ENCODE peak calls at places on chromosomes 12 and 14, in eight cellular contexts. One of them, this sample, is unnamed.

GRCh38 chr14:93975791-93976476 is 436 bp downstream of the ASB2 start:
- DNase-seq in astrocyte: no peak
- DNase-seq in fibroblast of lung: no peak
- DNase-seq in GM23338: no peak
- DNase-seq in neural progenitor cell: no peak
- DNase-seq in hepatocyte: no peak
- DNase-seq in endothelial cell of umbilical vein: no peak
- DNase-seq in GM23248: no peak
- DNase-seq in this sample: no peak

GRCh38 chr14:35883677-35884293 is 57.6 kb downstream of the BRMS1L start:
- DNase-seq in astrocyte: no peak
- DNase-seq in fibroblast of lung: peak; percentile 19
- DNase-seq in GM23338: peak; percentile 63
- DNase-seq in neural progenitor cell: peak; percentile 59
- DNase-seq in hepatocyte: peak; percentile 41
- DNase-seq in endothelial cell of umbilical vein: no peak
- DNase-seq in GM23248: peak; percentile 61
- DNase-seq in this sample: no peak

GRCh38 chr12:113190761-113191160 is 5.2 kb downstream of the RITA1 start:
- DNase-seq in astrocyte: peak; percentile 45
- DNase-seq in fibroblast of lung: peak; percentile 57
- DNase-seq in GM23338: peak; percentile 62
- DNase-seq in neural progenitor cell: peak; percentile 56
- DNase-seq in hepatocyte: no peak
- DNase-seq in endothelial cell of umbilical vein: peak; percentile 21
- DNase-seq in GM23248: peak; percentile 28
- DNase-seq in this sample: peak; percentile 24

GRCh38 chr12:49636979-49637378 is 13.6 kb downstream of the PRPF40B start:
- DNase-seq in astrocyte: peak; percentile 50
- DNase-seq in fibroblast of lung: peak; percentile 64
- DNase-seq in GM23338: peak; percentile 84
- DNase-seq in neural progenitor cell: peak; percentile 72
- DNase-seq in hepatocyte: peak; percentile 72
- DNase-seq in endothelial cell of umbilical vein: peak; percentile 76
- DNase-seq in GM23248: peak; percentile 79
- DNase-seq in this sample: peak; percentile 46

GRCh38 chr14:29710015-29710414 is 217.6 kb downstream of the PRKD1 start:
- DNase-seq in astrocyte: no peak
- DNase-seq in fibroblast of lung: no peak
- DNase-seq in GM23338: no peak
- DNase-seq in neural progenitor cell: peak; percentile 19
- DNase-seq in hepatocyte: no peak
- DNase-seq in endothelial cell of umbilical vein: peak; percentile 6
- DNase-seq in GM23248: peak; percentile 14
- DNase-seq in this sample: no peak

GRCh38 chr12:112183141-112183581 is 57.8 kb downstream of the TRAFD1 start:
- DNase-seq in astrocyte: peak; percentile 70
- DNase-seq in fibroblast of lung: peak; percentile 73
- DNase-seq in GM23338: no peak
- DNase-seq in neural progenitor cell: no peak
- DNase-seq in hepatocyte: no peak
- DNase-seq in endothelial cell of umbilical vein: peak; percentile 74
- DNase-seq in GM23248: peak; percentile 70
- DNase-seq in this sample: peak; percentile 25

GRCh38 chr14:75961662-75962061 is 20.1 kb downstream of the TGFB3 start:
- DNase-seq in astrocyte: no peak
- DNase-seq in fibroblast of lung: no peak
- DNase-seq in GM23338: no peak
- DNase-seq in neural progenitor cell: no peak
- DNase-seq in hepatocyte: no peak
- DNase-seq in endothelial cell of umbilical vein: no peak
- DNase-seq in GM23248: no peak
- DNase-seq in this sample: no peak

GRCh38 chr14:68820999-68821683 is 28.3 kb upstream of the ZFP36L1 start:
- DNase-seq in astrocyte: no peak
- DNase-seq in fibroblast of lung: no peak
- DNase-seq in GM23338: no peak
- DNase-seq in neural progenitor cell: no peak
- DNase-seq in hepatocyte: peak; percentile 6
- DNase-seq in endothelial cell of umbilical vein: no peak
- DNase-seq in GM23248: no peak
- DNase-seq in this sample: no peak

GRCh38 chr14:77980475-77981321 is 180.8 kb downstream of the ADCK1 start:
- DNase-seq in astrocyte: no peak
- DNase-seq in fibroblast of lung: peak; percentile 13
- DNase-seq in GM23338: peak; percentile 71
- DNase-seq in neural progenitor cell: peak; percentile 47
- DNase-seq in hepatocyte: peak; percentile 79
- DNase-seq in endothelial cell of umbilical vein: no peak
- DNase-seq in GM23248: no peak
- DNase-seq in this sample: peak; percentile 35

GRCh38 chr12:54358620-54358944 is 5.7 kb downstream of the GPR84 start:
- DNase-seq in astrocyte: no peak
- DNase-seq in fibroblast of lung: no peak
- DNase-seq in GM23338: no peak
- DNase-seq in neural progenitor cell: peak; percentile 32
- DNase-seq in hepatocyte: no peak
- DNase-seq in endothelial cell of umbilical vein: no peak
- DNase-seq in GM23248: peak; percentile 52
- DNase-seq in this sample: no peak

GRCh38 chr12:111406474-111407370 is 999 bp downstream of the SH2B3 start:
- DNase-seq in astrocyte: no peak
- DNase-seq in fibroblast of lung: no peak
- DNase-seq in GM23338: no peak
- DNase-seq in neural progenitor cell: peak; percentile 37
- DNase-seq in hepatocyte: no peak
- DNase-seq in endothelial cell of umbilical vein: no peak
- DNase-seq in GM23248: peak; percentile 23
- DNase-seq in this sample: no peak

GRCh38 chr14:94768521-94769412 is 1.1 kb downstream of the GSC start:
- DNase-seq in astrocyte: no peak
- DNase-seq in fibroblast of lung: no peak
- DNase-seq in GM23338: peak; percentile 72
- DNase-seq in neural progenitor cell: peak; percentile 69
- DNase-seq in hepatocyte: no peak
- DNase-seq in endothelial cell of umbilical vein: no peak
- DNase-seq in GM23248: peak; percentile 63
- DNase-seq in this sample: no peak

DNA sequence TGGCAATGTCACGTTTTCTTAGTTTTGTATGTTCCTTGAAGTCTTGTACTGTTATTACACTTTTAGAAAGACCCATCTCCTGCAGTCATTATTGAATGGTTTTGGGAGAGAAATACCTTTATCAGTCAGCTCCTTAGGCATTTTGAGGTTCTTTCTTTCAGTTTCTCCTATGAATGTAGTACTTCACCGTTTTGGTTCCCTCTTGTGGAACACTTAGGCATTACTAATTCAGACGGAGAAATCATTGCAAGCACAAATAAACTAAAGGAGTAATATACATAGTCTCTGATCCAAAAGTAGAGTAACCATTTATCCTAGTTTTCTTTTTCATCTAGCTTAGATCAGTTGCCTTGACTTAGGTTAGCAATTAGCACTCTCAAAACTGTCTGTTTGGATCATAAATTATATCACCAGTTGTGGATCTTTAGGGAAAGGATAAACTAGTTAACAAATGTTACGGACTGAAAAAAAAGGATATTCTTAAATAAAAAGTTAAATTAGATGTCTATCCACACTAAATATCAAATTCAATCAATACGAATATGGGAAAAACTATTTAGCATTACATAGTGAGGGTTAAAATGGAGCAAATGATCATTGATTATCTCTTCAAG is 1538.3 kb upstream of the SEL1L start:
- DNase-seq in astrocyte: no peak
- DNase-seq in fibroblast of lung: no peak
- DNase-seq in GM23338: peak; percentile 73
- DNase-seq in neural progenitor cell: peak; percentile 45
- DNase-seq in hepatocyte: peak; percentile 23
- DNase-seq in endothelial cell of umbilical vein: no peak
- DNase-seq in GM23248: peak; percentile 5
- DNase-seq in this sample: peak; percentile 8
- H2AFZ ChIP-seq in astrocyte: no peak overlapping the region
- H2AFZ ChIP-seq in fibroblast of lung: no peak overlapping the region
- H2AFZ ChIP-seq in GM23338: no peak overlapping the region
- H2AFZ ChIP-seq in neural progenitor cell: no peak overlapping the region
- H2AFZ ChIP-seq in hepatocyte: no peak overlapping the region
- H2AFZ ChIP-seq in endothelial cell of umbilical vein: no peak overlapping the region
- H2AFZ ChIP-seq in GM23248: no peak overlapping the region
- H2AFZ ChIP-seq in this sample: no peak overlapping the region

GRCh38 chr14:63727231-63727735 is 582 bp downstream of the SGPP1 start:
- DNase-seq in astrocyte: peak; percentile 26
- DNase-seq in fibroblast of lung: peak; percentile 55
- DNase-seq in GM23338: peak; percentile 57
- DNase-seq in neural progenitor cell: peak; percentile 26
- DNase-seq in hepatocyte: peak; percentile 66
- DNase-seq in endothelial cell of umbilical vein: peak; percentile 51
- DNase-seq in GM23248: peak; percentile 80
- DNase-seq in this sample: peak; percentile 42
- TF ChIP-seq EZH2 in astrocyte: no peak
- TF ChIP-seq EZH2 in fibroblast of lung: no peak
- TF ChIP-seq EZH2 in GM23338: no peak
- TF ChIP-seq EZH2 in neural progenitor cell: no peak
- TF ChIP-seq EZH2 in hepatocyte: no peak
- TF ChIP-seq EZH2 in endothelial cell of umbilical vein: no peak
- TF ChIP-seq EZH2 in GM23248: no peak
- TF ChIP-seq EZH2 in this sample: no peak

GRCh38 chr12:53340398-53340797 is 4.2 kb upstream of the SP7 start:
- DNase-seq in astrocyte: no peak
- DNase-seq in fibroblast of lung: peak; percentile 15
- DNase-seq in GM23338: no peak
- DNase-seq in neural progenitor cell: no peak
- DNase-seq in hepatocyte: no peak
- DNase-seq in endothelial cell of umbilical vein: no peak
- DNase-seq in GM23248: no peak
- DNase-seq in this sample: no peak

GRCh38 chr12:53337998-53338397 is 1.8 kb upstream of the SP7 start:
- DNase-seq in astrocyte: no peak
- DNase-seq in fibroblast of lung: no peak
- DNase-seq in GM23338: no peak
- DNase-seq in neural progenitor cell: no peak
- DNase-seq in hepatocyte: no peak
- DNase-seq in endothelial cell of umbilical vein: no peak
- DNase-seq in GM23248: no peak
- DNase-seq in this sample: no peak

GRCh38 chr12:53336137-53336785 is at the start of gene SP7:
- DNase-seq in astrocyte: no peak
- DNase-seq in fibroblast of lung: no peak
- DNase-seq in GM23338: peak; percentile 36
- DNase-seq in neural progenitor cell: peak; percentile 37
- DNase-seq in hepatocyte: no peak
- DNase-seq in endothelial cell of umbilical vein: no peak
- DNase-seq in GM23248: no peak
- DNase-seq in this sample: no peak

GRCh38 chr12:53334822-53335221 is 1.3 kb downstream of the SP7 start:
- DNase-seq in astrocyte: no peak
- DNase-seq in fibroblast of lung: no peak
- DNase-seq in GM23338: no peak
- DNase-seq in neural progenitor cell: no peak
- DNase-seq in hepatocyte: no peak
- DNase-seq in endothelial cell of umbilical vein: no peak
- DNase-seq in GM23248: no peak
- DNase-seq in this sample: no peak

DNA sequence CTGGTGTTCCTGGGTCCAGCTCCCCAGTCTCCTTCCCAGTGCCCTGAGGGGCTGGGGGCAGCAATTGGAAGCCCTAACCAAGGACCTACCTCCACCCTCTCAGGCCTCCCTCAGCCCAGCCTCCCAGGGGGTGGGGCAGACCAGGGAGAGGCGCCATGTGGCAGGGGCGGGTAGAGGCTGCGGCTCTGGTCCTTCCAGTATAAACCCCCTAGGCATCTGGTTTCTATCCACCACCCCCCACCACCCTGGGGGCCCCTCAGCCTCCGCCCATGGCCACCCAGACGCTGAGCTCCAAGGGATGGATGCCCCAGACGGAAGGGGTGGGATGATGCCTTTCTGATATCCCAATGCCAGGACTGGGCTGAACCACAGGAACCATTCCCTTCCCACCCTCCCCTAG is 2.8 kb upstream of the SP7 start:
- DNase-seq in astrocyte: no peak
- DNase-seq in fibroblast of lung: no peak
- DNase-seq in GM23338: no peak
- DNase-seq in neural progenitor cell: no peak
- DNase-seq in hepatocyte: peak; percentile 41
- DNase-seq in endothelial cell of umbilical vein: no peak
- DNase-seq in GM23248: no peak
- DNase-seq in this sample: no peak
- H2AFZ ChIP-seq in astrocyte: no peak overlapping the region
- H2AFZ ChIP-seq in fibroblast of lung: no peak overlapping the region
- H2AFZ ChIP-seq in GM23338: peak overlapping the region; percentile 96
- H2AFZ ChIP-seq in neural progenitor cell: no peak overlapping the region
- H2AFZ ChIP-seq in hepatocyte: no peak overlapping the region
- H2AFZ ChIP-seq in endothelial cell of umbilical vein: no peak overlapping the region
- H2AFZ ChIP-seq in GM23248: no peak overlapping the region
- H2AFZ ChIP-seq in this sample: no peak overlapping the region

GRCh38 chr12:27969011-27969900 is 3.3 kb downstream of the PTHLH start:
- DNase-seq in astrocyte: peak; percentile 36
- DNase-seq in fibroblast of lung: peak; percentile 49
- DNase-seq in GM23338: peak; percentile 56
- DNase-seq in neural progenitor cell: peak; percentile 54
- DNase-seq in hepatocyte: peak; percentile 30
- DNase-seq in endothelial cell of umbilical vein: peak; percentile 43
- DNase-seq in GM23248: peak; percentile 73
- DNase-seq in this sample: no peak

GRCh38 chr12:27971606-27972005 is 927 bp downstream of the PTHLH start:
- DNase-seq in astrocyte: no peak
- DNase-seq in fibroblast of lung: no peak
- DNase-seq in GM23338: no peak
- DNase-seq in neural progenitor cell: no peak
- DNase-seq in hepatocyte: peak; percentile 7
- DNase-seq in endothelial cell of umbilical vein: no peak
- DNase-seq in GM23248: no peak
- DNase-seq in this sample: no peak

GRCh38 chr12:27970981-27971489 is 1.5 kb downstream of the PTHLH start:
- DNase-seq in astrocyte: peak; percentile 30
- DNase-seq in fibroblast of lung: peak; percentile 44
- DNase-seq in GM23338: peak; percentile 68
- DNase-seq in neural progenitor cell: peak; percentile 61
- DNase-seq in hepatocyte: peak; percentile 16
- DNase-seq in endothelial cell of umbilical vein: no peak
- DNase-seq in GM23248: peak; percentile 37
- DNase-seq in this sample: no peak

GRCh38 chr12:27969901-27970390 is 2.6 kb downstream of the PTHLH start:
- DNase-seq in astrocyte: peak; percentile 75
- DNase-seq in fibroblast of lung: peak; percentile 80
- DNase-seq in GM23338: peak; percentile 87
- DNase-seq in neural progenitor cell: peak; percentile 90
- DNase-seq in hepatocyte: peak; percentile 76
- DNase-seq in endothelial cell of umbilical vein: peak; percentile 66
- DNase-seq in GM23248: peak; percentile 82
- DNase-seq in this sample: peak; percentile 95

DNA sequence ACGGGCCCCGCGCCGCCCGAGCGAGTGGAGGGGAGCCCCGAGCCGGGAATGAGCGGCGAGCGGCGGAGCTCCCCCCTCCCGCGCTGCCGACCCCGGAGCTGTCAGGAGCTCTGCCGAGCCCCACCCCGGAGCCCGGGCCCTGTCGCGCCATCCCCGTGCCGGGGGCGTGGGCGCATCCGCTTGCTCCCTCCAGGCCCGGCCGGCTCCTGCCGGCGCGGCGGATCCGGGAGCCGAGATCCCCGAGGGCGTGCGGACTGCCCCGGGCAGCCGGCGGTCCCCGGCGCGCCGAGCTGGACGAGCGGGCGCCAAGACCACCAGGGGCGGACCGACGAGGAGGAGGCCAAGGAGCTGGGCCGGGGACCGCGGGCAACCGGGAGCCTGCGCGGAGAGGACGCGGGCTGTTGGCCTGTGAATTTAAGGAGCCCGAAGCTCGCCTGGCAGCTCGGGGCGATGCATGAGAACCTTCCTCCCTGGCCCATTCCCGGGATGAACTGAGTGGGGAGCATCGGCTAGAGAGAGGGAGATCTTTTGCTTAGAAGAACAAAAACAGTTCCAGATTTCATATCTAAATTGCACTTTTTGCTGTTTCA is 2.0 kb downstream of the PTHLH start:
- DNase-seq in astrocyte: peak; percentile 56
- DNase-seq in fibroblast of lung: peak; percentile 68
- DNase-seq in GM23338: peak; percentile 58
- DNase-seq in neural progenitor cell: peak; percentile 74
- DNase-seq in hepatocyte: peak; percentile 47
- DNase-seq in endothelial cell of umbilical vein: peak; percentile 31
- DNase-seq in GM23248: peak; percentile 78
- DNase-seq in this sample: peak; percentile 66
- TF ChIP-seq EZH2 in astrocyte: no peak
- TF ChIP-seq EZH2 in fibroblast of lung: no peak
- TF ChIP-seq EZH2 in GM23338: no peak
- TF ChIP-seq EZH2 in neural progenitor cell: no peak
- TF ChIP-seq EZH2 in hepatocyte: no peak
- TF ChIP-seq EZH2 in endothelial cell of umbilical vein: no peak
- TF ChIP-seq EZH2 in GM23248: no peak
- TF ChIP-seq EZH2 in this sample: no peak